ENCODE peak calls at places on chromosomes 7 and 10, in ten cellular contexts. J, A, G, M, V, B, I, S, U and E are unnamed samples.

GRCh38 chr7:157819517-157819807 is 482.7 kb downstream of the DNAJB6 start:
- DNase-seq in J (no peak), A (no peak), G (no peak), M (no peak), V (no peak), B (no peak), I (no peak), S (no peak), U (no peak), E (no peak)

GRCh38 chr7:42236266-42237161 is 495 bp downstream of the GLI3 start:
- DNase-seq in J (peak), A (peak), G (no peak), M (no peak), V (peak), B (no peak), I (peak), S (peak), U (peak), E (peak)

GRCh38 chr7:155533827-155534690 is 12.3 kb downstream of the CNPY1 start:
- DNase-seq in J (peak), A (peak), G (no peak), M (no peak), V (peak), B (no peak), I (peak), S (no peak), U (peak), E (no peak)

GRCh38 chr7:124397134-124397533 is 364.3 kb upstream of the TMEM229A start:
- DNase-seq in J (no peak), A (no peak), G (no peak), M (no peak), V (no peak), B (no peak), I (no peak), S (no peak), U (no peak), E (no peak)

GRCh38 chr7:16637279-16637795 is 8.2 kb downstream of the ANKMY2 start:
- DNase-seq in J (no peak), A (no peak), G (no peak), M (no peak), V (no peak), B (no peak), I (no peak), S (no peak), U (no peak), E (no peak)

GRCh38 chr10:78981970-78982281 is 86.8 kb upstream of the ZMIZ1 start:
- DNase-seq in J (no peak), A (no peak), G (no peak), M (no peak), V (no peak), B (no peak), I (no peak), S (no peak), U (no peak), E (no peak)

GRCh38 chr7:90430614-90431445 is 27.6 kb downstream of the CLDN12 start:
- DNase-seq in J (no peak), A (no peak), G (no peak), M (no peak), V (no peak), B (no peak), I (no peak), S (no peak), U (no peak), E (no peak)

GRCh38 chr10:100623541-100623940 is 87.8 kb downstream of the HIF1AN start:
- DNase-seq in J (no peak), A (no peak), G (no peak), M (no peak), V (no peak), B (no peak), I (no peak), S (no peak), U (peak), E (no peak)

GRCh38 chr10:119209736-119210355 is 2.5 kb downstream of the GRK5 start:
- DNase-seq in J (peak), A (no peak), G (no peak), M (no peak), V (no peak), B (no peak), I (no peak), S (no peak), U (no peak), E (no peak)

GRCh38 chr7:73718438-73718881 is 1.0 kb downstream of the STX1A start:
- DNase-seq in J (no peak), A (no peak), G (no peak), M (no peak), V (no peak), B (no peak), I (no peak), S (no peak), U (no peak), E (no peak)

GRCh38 chr10:113310317-113310716 is 242.5 kb upstream of the HABP2 start:
- DNase-seq in J (no peak), A (no peak), G (no peak), M (no peak), V (no peak), B (no peak), I (no peak), S (no peak), U (no peak), E (no peak)

GRCh38 chr7:34066968-34067367 is 161.6 kb downstream of the BMPER start:
- DNase-seq in J (no peak), A (no peak), G (no peak), M (no peak), V (no peak), B (no peak), I (peak), S (no peak), U (no peak), E (no peak)

DNA sequence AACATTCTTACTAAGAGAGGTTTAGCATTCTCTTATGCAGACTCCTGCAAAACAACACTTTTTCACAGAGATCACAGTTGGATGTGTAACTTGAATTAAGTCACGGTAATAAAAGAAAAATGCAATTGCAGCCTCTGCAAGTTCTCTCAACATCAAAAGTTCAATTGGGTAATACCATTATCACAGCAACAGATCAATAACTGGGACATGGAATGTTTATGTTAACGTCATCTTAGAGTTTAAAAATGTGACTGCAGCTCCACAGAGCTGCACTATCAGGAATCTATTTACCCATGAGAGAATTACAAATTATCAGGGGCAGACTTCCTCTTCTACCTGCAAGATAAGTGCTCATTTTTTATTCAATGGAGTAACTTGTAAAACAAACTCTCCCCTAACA is 86.7 kb downstream of the VSTM4 start:
- DNase-seq in J (no peak), A (no peak), G (no peak), M (no peak), V (no peak), B (no peak), I (no peak), S (no peak), U (no peak), E (no peak)
- TF ChIP-seq CTCF in J (no peak), A (no peak), G (no peak), M (no peak), V (no peak), B (no peak), I (no peak), S (no peak), U (no peak), E (no peak)

DNA sequence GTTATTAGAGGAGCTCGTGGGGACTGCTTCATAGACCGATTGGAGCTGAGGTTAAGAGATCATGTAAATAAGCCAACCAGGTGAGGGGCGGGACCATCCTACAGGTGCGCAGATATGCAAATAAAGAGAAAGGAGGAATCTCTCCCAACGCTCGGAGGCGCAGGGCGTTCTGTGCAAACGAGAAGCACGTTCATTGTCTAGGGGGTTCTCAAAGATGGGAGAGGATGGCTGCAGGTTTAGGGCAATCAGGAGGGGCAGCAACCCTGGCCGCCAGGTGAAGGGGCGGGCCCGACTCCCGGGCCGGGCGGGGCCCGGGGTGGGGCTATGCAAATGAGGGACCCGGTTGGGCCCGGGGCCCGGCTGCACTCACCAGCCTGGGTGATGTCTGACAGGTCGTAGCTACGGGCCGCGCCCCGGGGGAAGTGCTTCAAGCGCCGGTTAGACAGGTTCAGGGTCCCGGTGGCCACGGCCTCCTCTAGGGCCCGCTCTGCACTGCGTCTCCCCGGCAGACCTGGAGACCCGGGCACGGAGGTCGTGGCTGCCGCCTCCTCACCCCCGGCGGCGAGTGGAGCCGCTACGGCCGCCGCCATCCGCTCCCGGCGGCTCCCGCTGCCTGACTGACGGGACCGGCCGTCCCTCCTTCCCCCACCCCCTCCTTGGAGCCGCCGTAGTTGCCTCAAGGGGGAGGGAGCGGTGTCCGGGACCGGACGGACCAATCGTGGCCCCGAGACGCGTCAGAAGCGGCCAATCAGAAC is at the start of gene LRCH4:
- DNase-seq in J (no peak), A (peak), G (no peak), M (no peak), V (peak), B (no peak), I (peak), S (peak), U (peak), E (no peak)
- TF ChIP-seq CTCF in J (no peak), A (no peak), G (no peak), M (peak), V (no peak), B (no peak), I (no peak), S (no peak), U (no peak), E (no peak)

GRCh38 chr7:44966731-44967538 is 11.9 kb downstream of the MYO1G start:
- DNase-seq in J (no peak), A (no peak), G (no peak), M (no peak), V (no peak), B (no peak), I (no peak), S (no peak), U (peak), E (no peak)

GRCh38 chr7:44969049-44969700 is 9.6 kb downstream of the MYO1G start:
- DNase-seq in J (no peak), A (no peak), G (no peak), M (no peak), V (no peak), B (no peak), I (no peak), S (no peak), U (peak), E (no peak)

GRCh38 chr7:44965937-44966730 is 12.7 kb downstream of the MYO1G start:
- DNase-seq in J (no peak), A (no peak), G (no peak), M (no peak), V (no peak), B (no peak), I (no peak), S (no peak), U (peak), E (no peak)

GRCh38 chr7:44969701-44970494 is 8.9 kb downstream of the MYO1G start:
- DNase-seq in J (no peak), A (no peak), G (no peak), M (no peak), V (no peak), B (no peak), I (no peak), S (no peak), U (peak), E (no peak)

DNA sequence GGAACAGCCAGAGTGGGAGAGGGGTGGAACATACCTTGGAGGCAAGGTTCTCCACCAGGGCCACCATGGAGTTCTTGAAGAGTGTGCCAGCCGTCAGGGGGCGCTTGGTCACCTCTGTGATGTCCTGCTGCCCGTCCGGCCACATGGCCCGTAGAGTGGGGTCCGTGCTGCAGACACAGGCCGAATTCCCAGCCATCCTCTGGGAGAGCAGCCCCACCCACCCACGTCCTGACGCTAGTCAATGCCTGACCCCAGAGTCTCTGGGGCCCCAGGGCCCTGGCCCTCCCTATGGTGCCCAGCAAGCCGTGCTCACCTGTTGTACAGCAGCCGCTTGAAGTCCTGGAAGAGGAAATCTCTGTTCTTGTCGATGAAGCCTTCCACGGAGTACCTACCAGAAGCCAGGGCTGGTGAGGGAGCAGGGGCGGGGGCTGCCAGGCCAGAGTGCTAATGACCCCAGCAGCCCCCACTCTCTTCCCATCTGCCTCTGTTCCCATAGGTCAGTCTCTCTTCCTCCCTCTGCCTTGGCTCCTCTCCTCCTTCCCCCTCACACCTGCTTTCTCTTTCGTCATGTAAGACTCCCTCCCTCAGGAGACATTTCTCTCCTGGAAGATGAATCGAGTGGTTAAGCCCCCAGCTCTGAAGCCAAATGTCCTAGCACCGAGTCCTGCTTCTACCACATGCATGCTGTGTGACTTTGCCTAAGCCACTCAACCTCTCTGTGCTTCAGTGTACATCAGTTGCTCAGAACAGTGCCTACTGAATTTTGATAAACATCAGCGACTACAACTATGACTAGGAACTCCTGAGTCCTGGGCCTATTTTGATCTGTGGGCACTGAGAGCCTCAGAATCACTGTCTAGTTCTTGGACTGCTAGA is 11.0 kb downstream of the MYO1G start:
- DNase-seq in J (peak), A (no peak), G (no peak), M (no peak), V (no peak), B (no peak), I (no peak), S (no peak), U (peak), E (no peak)
- TF ChIP-seq CTCF in J (peak), A (no peak), G (no peak), M (peak), V (no peak), B (peak), I (no peak), S (no peak), U (peak), E (no peak)

GRCh38 chr10:18793951-18794350 is 134.7 kb downstream of the ARL5B start:
- DNase-seq in J (peak), A (no peak), G (peak), M (no peak), V (no peak), B (peak), I (no peak), S (no peak), U (no peak), E (no peak)
- TF ChIP-seq CTCF in J (peak), A (no peak), G (peak), M (no peak), V (no peak), B (peak), I (no peak), S (no peak), U (peak), E (peak)

GRCh38 chr7:101233907-101234547 is 3.6 kb downstream of the CLDN15 start:
- DNase-seq in J (no peak), A (no peak), G (no peak), M (no peak), V (no peak), B (no peak), I (no peak), S (no peak), U (no peak), E (no peak)

GRCh38 chr7:101236292-101236691 is 1.3 kb downstream of the CLDN15 start:
- DNase-seq in J (no peak), A (no peak), G (no peak), M (no peak), V (no peak), B (no peak), I (no peak), S (no peak), U (no peak), E (no peak)

GRCh38 chr7:101235522-101235921 is 2.1 kb downstream of the CLDN15 start:
- DNase-seq in J (no peak), A (no peak), G (no peak), M (no peak), V (no peak), B (no peak), I (no peak), S (no peak), U (no peak), E (no peak)

GRCh38 chr7:101234636-101235035 is 3.0 kb downstream of the CLDN15 start:
- DNase-seq in J (no peak), A (no peak), G (no peak), M (no peak), V (no peak), B (no peak), I (no peak), S (no peak), U (no peak), E (no peak)

GRCh38 chr7:101235050-101235449 is 2.6 kb downstream of the CLDN15 start:
- DNase-seq in J (no peak), A (no peak), G (no peak), M (no peak), V (no peak), B (no peak), I (no peak), S (no peak), U (no peak), E (no peak)
- TF ChIP-seq CTCF in J (peak), A (no peak), G (peak), M (peak), V (peak), B (peak), I (no peak), S (no peak), U (peak), E (peak)

GRCh38 chr7:80047856-80048459 is 86.7 kb upstream of the GNAI1 start:
- DNase-seq in J (peak), A (no peak), G (no peak), M (no peak), V (no peak), B (no peak), I (no peak), S (no peak), U (no peak), E (no peak)
- TF ChIP-seq CTCF in J (peak), A (no peak), G (no peak), M (peak), V (no peak), B (peak), I (no peak), S (no peak), U (peak), E (no peak)